ENCODE peak calls at places on chromosome 16, in four cellular contexts. One of them, this sample, is unnamed.

GRCh38 chr16:66542396-66542795 is 7.5 kb downstream of the TK2 start:
- DNase-seq in cardiac fibroblast: no peak
- DNase-seq in H54: no peak
- DNase-seq in amniotic epithelial cell: no peak
- DNase-seq in this sample: no peak

GRCh38 chr16:10552998-10553491 is 27.4 kb downstream of the EMP2 start:
- DNase-seq in cardiac fibroblast: no peak
- DNase-seq in H54: no peak
- DNase-seq in amniotic epithelial cell: no peak
- DNase-seq in this sample: no peak

GRCh38 chr16:88320947-88321634 is 61.7 kb upstream of the ZNF469 start:
- DNase-seq in cardiac fibroblast: no peak
- DNase-seq in amniotic epithelial cell: no peak
- DNase-seq in H54: no peak
- DNase-seq in this sample: no peak

GRCh38 chr16:11748404-11749254 is 6.0 kb upstream of the TXNDC11 start:
- DNase-seq in H54: no peak
- DNase-seq in amniotic epithelial cell: no peak
- DNase-seq in cardiac fibroblast: no peak
- DNase-seq in this sample: no peak

GRCh38 chr16:12158428-12158827 is 181.9 kb downstream of the SNX29 start:
- DNase-seq in H54: peak
- DNase-seq in cardiac fibroblast: peak
- DNase-seq in amniotic epithelial cell: peak
- DNase-seq in this sample: no peak

GRCh38 chr16:85753976-85754375 is 3.1 kb upstream of the C16orf74 start:
- DNase-seq in amniotic epithelial cell: no peak
- DNase-seq in H54: no peak
- DNase-seq in cardiac fibroblast: no peak
- DNase-seq in this sample: no peak

GRCh38 chr16:27334874-27335273 is 21.1 kb downstream of the IL4R start:
- DNase-seq in amniotic epithelial cell: no peak
- DNase-seq in cardiac fibroblast: no peak
- DNase-seq in H54: no peak
- DNase-seq in this sample: no peak

GRCh38 chr16:83420206-83420760 is 387.5 kb upstream of the HSBP1 start:
- DNase-seq in H54: no peak
- DNase-seq in cardiac fibroblast: peak
- DNase-seq in amniotic epithelial cell: peak
- DNase-seq in this sample: no peak

GRCh38 chr16:74297296-74297665 is 667 bp downstream of the PSMD7 start:
- DNase-seq in H54: no peak
- DNase-seq in cardiac fibroblast: peak
- DNase-seq in amniotic epithelial cell: peak
- DNase-seq in this sample: no peak

GRCh38 chr16:30984669-30985400 is at the start of gene HSD3B7:
- DNase-seq in cardiac fibroblast: peak
- DNase-seq in amniotic epithelial cell: peak
- DNase-seq in H54: peak
- DNase-seq in this sample: peak

GRCh38 chr16:25751230-25751629 is 59.5 kb downstream of the HS3ST4 start:
- DNase-seq in amniotic epithelial cell: no peak
- DNase-seq in H54: no peak
- DNase-seq in cardiac fibroblast: no peak
- DNase-seq in this sample: no peak

GRCh38 chr16:79050063-79050462 is 550.5 kb downstream of the MAF start:
- DNase-seq in cardiac fibroblast: no peak
- DNase-seq in H54: no peak
- DNase-seq in amniotic epithelial cell: no peak
- DNase-seq in this sample: no peak

GRCh38 chr16:23434380-23434779 is 18.6 kb downstream of the COG7 start:
- DNase-seq in H54: no peak
- DNase-seq in amniotic epithelial cell: peak
- DNase-seq in cardiac fibroblast: peak
- DNase-seq in this sample: no peak

GRCh38 chr16:49588061-49588460 is 214.5 kb downstream of the C16orf78 start:
- DNase-seq in amniotic epithelial cell: no peak
- DNase-seq in H54: no peak
- DNase-seq in cardiac fibroblast: no peak
- DNase-seq in this sample: no peak

GRCh38 chr16:84158455-84158854 is 13.3 kb downstream of the DNAAF1 start:
- DNase-seq in H54: no peak
- DNase-seq in cardiac fibroblast: no peak
- DNase-seq in amniotic epithelial cell: no peak
- DNase-seq in this sample: no peak

GRCh38 chr16:17557480-17557879 is 86.7 kb upstream of the XYLT1 start:
- DNase-seq in cardiac fibroblast: no peak
- DNase-seq in amniotic epithelial cell: no peak
- DNase-seq in H54: no peak
- DNase-seq in this sample: no peak

GRCh38 chr16:72986011-72986410 is 61.9 kb downstream of the ZFHX3 start:
- DNase-seq in cardiac fibroblast: peak
- DNase-seq in H54: no peak
- DNase-seq in amniotic epithelial cell: peak
- DNase-seq in this sample: no peak

GRCh38 chr16:66537236-66537635 is 12.7 kb downstream of the TK2 start:
- DNase-seq in cardiac fibroblast: no peak
- DNase-seq in amniotic epithelial cell: no peak
- DNase-seq in H54: no peak
- DNase-seq in this sample: no peak

GRCh38 chr16:89707695-89708094 is 6.2 kb upstream of the SPATA2L start:
- DNase-seq in amniotic epithelial cell: no peak
- DNase-seq in H54: no peak
- DNase-seq in cardiac fibroblast: no peak
- DNase-seq in this sample: no peak

GRCh38 chr16:90035902-90036301 is 16.6 kb upstream of the DBNDD1 start:
- DNase-seq in cardiac fibroblast: no peak
- DNase-seq in amniotic epithelial cell: no peak
- DNase-seq in H54: no peak
- DNase-seq in this sample: no peak

GRCh38 chr16:30934827-30935557 is 11.6 kb downstream of the FBXL19 start:
- DNase-seq in cardiac fibroblast: peak
- DNase-seq in H54: peak
- DNase-seq in amniotic epithelial cell: peak
- DNase-seq in this sample: no peak

GRCh38 chr16:56203052-56203451 is 11.8 kb downstream of the GNAO1 start:
- DNase-seq in cardiac fibroblast: no peak
- DNase-seq in amniotic epithelial cell: no peak
- DNase-seq in H54: peak
- DNase-seq in this sample: no peak

GRCh38 chr16:56657555-56658430 is at the start of gene MT1F:
- DNase-seq in amniotic epithelial cell: peak
- DNase-seq in cardiac fibroblast: peak
- DNase-seq in H54: no peak
- DNase-seq in this sample: no peak

GRCh38 chr16:66493490-66494401 is 56.2 kb downstream of the TK2 start:
- DNase-seq in H54: no peak
- DNase-seq in amniotic epithelial cell: no peak
- DNase-seq in cardiac fibroblast: no peak
- DNase-seq in this sample: no peak

GRCh38 chr16:920722-921121 is 50.1 kb downstream of the LMF1 start:
- DNase-seq in amniotic epithelial cell: no peak
- DNase-seq in H54: no peak
- DNase-seq in cardiac fibroblast: peak
- DNase-seq in this sample: no peak

GRCh38 chr16:71817690-71818089 is 9.1 kb upstream of the AP1G1 start:
- DNase-seq in H54: no peak
- DNase-seq in amniotic epithelial cell: no peak
- DNase-seq in cardiac fibroblast: no peak
- DNase-seq in this sample: no peak